ENCODE peak calls at places on chromosomes 1 and 21, in eight cellular contexts. One of them, this sample, is unnamed.

GRCh38 chr21:46125846-46126301 is 28.0 kb downstream of the COL6A2 start:
- DNase-seq in activated naive CD4-positive, alpha-beta T cell treated with anti-CD3 and anti-CD28 coated beads, Interleukin-2, amount 50 U/mL, for 16 hours: no peak
- DNase-seq in T-cell: no peak
- DNase-seq in T-helper 2 cell: no peak
- DNase-seq in iris pigment epithelial cell: no peak
- DNase-seq in AG04450: no peak
- DNase-seq in C1 segment of cervical spinal cord: no peak
- DNase-seq in kidney tubule cell: no peak
- DNase-seq in this sample: no peak

GRCh38 chr1:206814716-206815341 is 42.5 kb upstream of the IL10 start:
- DNase-seq in kidney tubule cell: peak; percentile 78
- DNase-seq in iris pigment epithelial cell: peak; percentile 46
- DNase-seq in T-helper 2 cell: no peak
- DNase-seq in AG04450: peak; percentile 65
- DNase-seq in T-cell: no peak
- DNase-seq in C1 segment of cervical spinal cord: no peak
- DNase-seq in activated naive CD4-positive, alpha-beta T cell treated with anti-CD3 and anti-CD28 coated beads, Interleukin-2, amount 50 U/mL, for 16 hours: no peak
- DNase-seq in this sample: no peak

GRCh38 chr1:83033682-83034081 is 965.2 kb downstream of the TTLL7 start:
- DNase-seq in T-cell: no peak
- DNase-seq in AG04450: no peak
- DNase-seq in C1 segment of cervical spinal cord: no peak
- DNase-seq in iris pigment epithelial cell: peak; percentile 31
- DNase-seq in kidney tubule cell: peak; percentile 86
- DNase-seq in activated naive CD4-positive, alpha-beta T cell treated with anti-CD3 and anti-CD28 coated beads, Interleukin-2, amount 50 U/mL, for 16 hours: no peak
- DNase-seq in T-helper 2 cell: no peak
- DNase-seq in this sample: peak; percentile 5

GRCh38 chr1:78840447-78841251 is 165.9 kb downstream of the ADGRL4 start:
- DNase-seq in T-cell: no peak
- DNase-seq in T-helper 2 cell: no peak
- DNase-seq in kidney tubule cell: peak; percentile 83
- DNase-seq in iris pigment epithelial cell: peak; percentile 90
- DNase-seq in C1 segment of cervical spinal cord: no peak
- DNase-seq in AG04450: peak; percentile 55
- DNase-seq in activated naive CD4-positive, alpha-beta T cell treated with anti-CD3 and anti-CD28 coated beads, Interleukin-2, amount 50 U/mL, for 16 hours: no peak
- DNase-seq in this sample: no peak

GRCh38 chr1:110686188-110686587 is 11.4 kb upstream of the KCNA3 start:
- DNase-seq in AG04450: no peak
- DNase-seq in iris pigment epithelial cell: no peak
- DNase-seq in C1 segment of cervical spinal cord: no peak
- DNase-seq in T-helper 2 cell: no peak
- DNase-seq in activated naive CD4-positive, alpha-beta T cell treated with anti-CD3 and anti-CD28 coated beads, Interleukin-2, amount 50 U/mL, for 16 hours: peak; percentile 14
- DNase-seq in T-cell: no peak
- DNase-seq in kidney tubule cell: no peak
- DNase-seq in this sample: no peak

GRCh38 chr1:155062702-155063411 is 683 bp upstream of the EFNA4 start:
- DNase-seq in activated naive CD4-positive, alpha-beta T cell treated with anti-CD3 and anti-CD28 coated beads, Interleukin-2, amount 50 U/mL, for 16 hours: peak; percentile 81
- DNase-seq in C1 segment of cervical spinal cord: no peak
- DNase-seq in AG04450: no peak
- DNase-seq in T-helper 2 cell: peak; percentile 67
- DNase-seq in iris pigment epithelial cell: peak; percentile 55
- DNase-seq in T-cell: peak; percentile 56
- DNase-seq in kidney tubule cell: peak; percentile 59
- DNase-seq in this sample: no peak

GRCh38 chr1:173210716-173211231 is 3.6 kb upstream of the TNFSF4 start:
- DNase-seq in kidney tubule cell: no peak
- DNase-seq in T-cell: no peak
- DNase-seq in activated naive CD4-positive, alpha-beta T cell treated with anti-CD3 and anti-CD28 coated beads, Interleukin-2, amount 50 U/mL, for 16 hours: no peak
- DNase-seq in AG04450: no peak
- DNase-seq in T-helper 2 cell: no peak
- DNase-seq in iris pigment epithelial cell: no peak
- DNase-seq in C1 segment of cervical spinal cord: no peak
- DNase-seq in this sample: no peak

GRCh38 chr1:118366296-118366695 is 181.3 kb upstream of the SPAG17 start:
- DNase-seq in activated naive CD4-positive, alpha-beta T cell treated with anti-CD3 and anti-CD28 coated beads, Interleukin-2, amount 50 U/mL, for 16 hours: no peak
- DNase-seq in C1 segment of cervical spinal cord: no peak
- DNase-seq in AG04450: no peak
- DNase-seq in iris pigment epithelial cell: no peak
- DNase-seq in T-cell: no peak
- DNase-seq in kidney tubule cell: peak; percentile 1
- DNase-seq in T-helper 2 cell: no peak
- DNase-seq in this sample: no peak

This sample was measured in glomerular endothelial cell.